ENCODE peak calls at places on chromosomes 16 and 17, in six cellular contexts. G is tibial nerve; R is activated T-cell treated with anti-CD3 and anti-CD28 coated beads, Interleukin-2, amount 50 U/mL, for 1 hour; Y is NCI-H69; U is left ventricle myocardium inferior; W is naive thymus-derived CD8-positive, alpha-beta T cell. V is an unnamed sample.
A peak's percentile ranks its signal among the peaks of the same experiment; 100 is the strongest.

GRCh38 chr17:80124351-80124981 is 22.5 kb downstream of the EIF4A3 start:
- DNase-seq in G (no peak), R (no peak), Y (peak; percentile 49), U (no peak), W (no peak), V (no peak)

GRCh38 chr17:62751350-62751691 is 56.8 kb downstream of the MARCHF10 start:
- DNase-seq in G (no peak), R (no peak), Y (no peak), U (no peak), W (no peak), V (no peak)

GRCh38 chr16:50802000-50802399 is 60.1 kb downstream of the CYLD start:
- DNase-seq in G (no peak), R (no peak), Y (no peak), U (no peak), W (no peak), V (no peak)

GRCh38 chr17:50209472-50210248 is 8.2 kb upstream of the COL1A1 start:
- DNase-seq in G (peak; percentile 83), R (no peak), Y (peak; percentile 37), U (peak; percentile 90), W (no peak), V (peak; percentile 75)

GRCh38 chr17:7846765-7847661 is 7.9 kb upstream of the TMEM88 start:
- DNase-seq in G (no peak), R (peak; percentile 52), Y (no peak), U (no peak), W (peak; percentile 21), V (peak; percentile 36)

GRCh38 chr17:5097101-5097834 is 14.4 kb downstream of the ZNF232 start:
- DNase-seq in G (no peak), R (peak; percentile 57), Y (peak; percentile 87), U (peak; percentile 67), W (peak; percentile 52), V (peak; percentile 58)

GRCh38 chr17:80827646-80828643 is 163.7 kb upstream of the CHMP6 start:
- DNase-seq in G (no peak), R (peak; percentile 10), Y (peak; percentile 86), U (no peak), W (no peak), V (peak; percentile 8)

GRCh38 chr16:30660424-30661251 is 2.4 kb downstream of the FBRS start:
- DNase-seq in G (no peak), R (peak; percentile 70), Y (no peak), U (no peak), W (peak; percentile 81), V (peak; percentile 84)

GRCh38 chr17:60586288-60586974 is 13.6 kb upstream of the PPM1D start:
- DNase-seq in G (no peak), R (no peak), Y (peak; percentile 19), U (no peak), W (no peak), V (no peak)

GRCh38 chr16:2486645-2487516 is 12.0 kb downstream of the TBC1D24 start:
- DNase-seq in G (peak; percentile 45), R (peak; percentile 77), Y (no peak), U (peak; percentile 56), W (peak; percentile 79), V (peak; percentile 74)

GRCh38 chr17:75689441-75689873 is 22.3 kb downstream of the SAP30BP start:
- DNase-seq in G (no peak), R (peak; percentile 35), Y (no peak), U (no peak), W (peak; percentile 47), V (no peak)

GRCh38 chr16:15782573-15783365 is 74.1 kb downstream of the MYH11 start:
- DNase-seq in G (no peak), R (no peak), Y (peak; percentile 51), U (no peak), W (no peak), V (no peak)

GRCh38 chr17:45146616-45147101 is 1.6 kb upstream of the HEXIM1 start:
- DNase-seq in G (no peak), R (no peak), Y (no peak), U (no peak), W (no peak), V (no peak)

GRCh38 chr17:58679263-58680037 is 12.4 kb downstream of the TEX14 start:
- DNase-seq in G (no peak), R (no peak), Y (no peak), U (no peak), W (no peak), V (no peak)

GRCh38 chr17:49842846-49843245 is 5.0 kb downstream of the TAC4 start:
- DNase-seq in G (no peak), R (no peak), Y (no peak), U (no peak), W (no peak), V (no peak)

GRCh38 chr16:73053379-73054130 is 5.6 kb upstream of the ZFHX3 start:
- DNase-seq in G (no peak), R (no peak), Y (no peak), U (no peak), W (no peak), V (peak; percentile 73)

GRCh38 chr17:55743103-55743679 is 7.7 kb upstream of the PCTP start:
- DNase-seq in G (no peak), R (no peak), Y (peak; percentile 96), U (no peak), W (no peak), V (peak; percentile 56)

GRCh38 chr16:50313596-50314483 is 47.5 kb downstream of the ADCY7 start:
- DNase-seq in G (no peak), R (peak; percentile 60), Y (no peak), U (peak; percentile 74), W (peak; percentile 15), V (no peak)

GRCh38 chr17:80652751-80653330 is 108.2 kb downstream of the RPTOR start:
- DNase-seq in G (no peak), R (no peak), Y (no peak), U (no peak), W (no peak), V (no peak)

GRCh38 chr16:19393226-19394074 is 24.2 kb upstream of the TMC5 start:
- DNase-seq in G (no peak), R (no peak), Y (no peak), U (no peak), W (no peak), V (peak; percentile 74)

V was measured in left colon.